ENCODE peak calls at places on chromosomes 13 and 19, in five cellular contexts. O is osteocyte, A is cardiac fibroblast, G is GM23338, N is foreskin fibroblast. I is an unnamed sample.

GRCh38 chr19:20928371-20928770 is 5.3 kb downstream of the ZNF85 start:
- DNase-seq in N (peak), G (no peak), O (peak), A (peak), I (no peak)

GRCh38 chr13:36344173-36344572 is 2.0 kb downstream of the SPART start:
- DNase-seq in N (peak), G (peak), A (peak), O (no peak), I (no peak)

GRCh38 chr19:6068711-6069110 is 41.6 kb downstream of the RFX2 start:
- DNase-seq in A (no peak), N (no peak), O (no peak), G (no peak), I (no peak)

GRCh38 chr13:55893541-55893940 is 1247.2 kb upstream of the PRR20A start:
- DNase-seq in O (no peak), A (no peak), G (no peak), N (no peak), I (no peak)

GRCh38 chr13:31703780-31704179 is 35.5 kb upstream of the RXFP2 start:
- DNase-seq in A (no peak), O (no peak), N (no peak), G (no peak), I (no peak)

GRCh38 chr13:110876592-110876991 is 38.3 kb downstream of the ANKRD10 start:
- DNase-seq in G (peak), N (no peak), A (no peak), O (no peak), I (no peak)

GRCh38 chr13:80196756-80197155 is 144.2 kb downstream of the SPRY2 start:
- DNase-seq in G (no peak), A (peak), O (no peak), N (peak), I (no peak)

GRCh38 chr13:109154546-109154945 is 525.1 kb downstream of the MYO16 start:
- DNase-seq in A (peak), G (no peak), N (no peak), O (no peak), I (no peak)

GRCh38 chr19:18928018-18928805 is 8.7 kb downstream of the DDX49 start:
- DNase-seq in N (no peak), G (no peak), O (no peak), A (no peak), I (no peak)

GRCh38 chr19:33134571-33135041 is 2.7 kb downstream of the WDR88 start:
- DNase-seq in G (peak), O (no peak), A (no peak), N (no peak), I (no peak)

GRCh38 chr19:33130433-33130832 is 1.5 kb upstream of the WDR88 start:
- DNase-seq in N (no peak), G (no peak), O (no peak), A (no peak), I (no peak)

GRCh38 chr19:33133438-33134031 is 1.6 kb downstream of the WDR88 start:
- DNase-seq in A (no peak), O (no peak), N (peak), G (peak), I (no peak)

GRCh38 chr19:33132021-33132420 is at the start of gene WDR88:
- DNase-seq in O (no peak), A (no peak), G (peak), N (no peak), I (no peak)

GRCh38 chr19:33132425-33132824 is 511 bp downstream of the WDR88 start:
- DNase-seq in N (no peak), G (peak), O (no peak), A (no peak), I (no peak)
- TF ChIP-seq CTCF in N (peak), G (peak), O (peak), A (peak), I (peak)

GRCh38 chr13:113915012-113915763 is 51.3 kb upstream of the GAS6 start:
- DNase-seq in A (no peak), G (no peak), N (no peak), O (peak), I (no peak)
- TF ChIP-seq CTCF in A (no peak), G (no peak), N (no peak), O (no peak), I (peak)

GRCh38 chr19:596263-596655 is 6.6 kb downstream of the HCN2 start:
- DNase-seq in O (no peak), G (no peak), N (no peak), A (no peak), I (no peak)
- TF ChIP-seq CTCF in O (no peak), G (no peak), N (no peak), A (no peak), I (no peak)

GRCh38 chr13:93233997-93234416 is 7.4 kb downstream of the GPC6 start:
- DNase-seq in O (no peak), N (no peak), G (peak), A (no peak), I (no peak)
- TF ChIP-seq CTCF in O (peak), N (peak), G (peak), A (no peak), I (peak)

I was measured in progenitor cell of endocrine pancreas.